ENCODE peak calls at places on chromosomes 1 and 21, in eight cellular contexts. One of them, this sample, is unnamed.

GRCh38 chr1:226737819-226738420 is 1.2 kb downstream of the ITPKB start:
- DNase-seq in RWPE1: peak
- DNase-seq in MM.1S: peak
- DNase-seq in fibroblast of lung: peak
- DNase-seq in gastrocnemius medialis: peak
- DNase-seq in OCI-LY7: peak
- DNase-seq in CD4-positive, alpha-beta T cell: peak
- DNase-seq in spleen: peak
- DNase-seq in this sample: peak

GRCh38 chr1:177585492-177586220 is 384.2 kb downstream of the SEC16B start:
- DNase-seq in MM.1S: no peak
- DNase-seq in RWPE1: peak
- DNase-seq in OCI-LY7: no peak
- DNase-seq in gastrocnemius medialis: no peak
- DNase-seq in fibroblast of lung: no peak
- DNase-seq in CD4-positive, alpha-beta T cell: no peak
- DNase-seq in spleen: no peak
- DNase-seq in this sample: no peak

GRCh38 chr1:233916706-233917105 is 12.2 kb downstream of the SLC35F3 start:
- DNase-seq in CD4-positive, alpha-beta T cell: no peak
- DNase-seq in MM.1S: no peak
- DNase-seq in spleen: no peak
- DNase-seq in gastrocnemius medialis: no peak
- DNase-seq in RWPE1: peak
- DNase-seq in OCI-LY7: no peak
- DNase-seq in fibroblast of lung: peak
- DNase-seq in this sample: no peak

GRCh38 chr1:213119794-213120193 is 68.8 kb downstream of the RPS6KC1 start:
- DNase-seq in OCI-LY7: no peak
- DNase-seq in gastrocnemius medialis: no peak
- DNase-seq in RWPE1: no peak
- DNase-seq in fibroblast of lung: no peak
- DNase-seq in spleen: no peak
- DNase-seq in MM.1S: no peak
- DNase-seq in CD4-positive, alpha-beta T cell: no peak
- DNase-seq in this sample: no peak

GRCh38 chr1:67827688-67828087 is 5.6 kb downstream of the GNG12 start:
- DNase-seq in gastrocnemius medialis: no peak
- DNase-seq in spleen: no peak
- DNase-seq in OCI-LY7: no peak
- DNase-seq in MM.1S: no peak
- DNase-seq in CD4-positive, alpha-beta T cell: no peak
- DNase-seq in fibroblast of lung: no peak
- DNase-seq in RWPE1: no peak
- DNase-seq in this sample: no peak

GRCh38 chr21:41676198-41676597 is 90.7 kb downstream of the RIPK4 start:
- DNase-seq in OCI-LY7: no peak
- DNase-seq in RWPE1: no peak
- DNase-seq in spleen: no peak
- DNase-seq in CD4-positive, alpha-beta T cell: no peak
- DNase-seq in gastrocnemius medialis: no peak
- DNase-seq in fibroblast of lung: no peak
- DNase-seq in MM.1S: no peak
- DNase-seq in this sample: no peak

GRCh38 chr1:163796394-163796821 is 474.7 kb downstream of the NUF2 start:
- DNase-seq in MM.1S: no peak
- DNase-seq in RWPE1: peak
- DNase-seq in spleen: no peak
- DNase-seq in gastrocnemius medialis: no peak
- DNase-seq in OCI-LY7: no peak
- DNase-seq in CD4-positive, alpha-beta T cell: no peak
- DNase-seq in fibroblast of lung: peak
- DNase-seq in this sample: no peak

GRCh38 chr1:183279835-183280234 is 93.8 kb downstream of the LAMC2 start:
- DNase-seq in CD4-positive, alpha-beta T cell: no peak
- DNase-seq in MM.1S: no peak
- DNase-seq in RWPE1: peak
- DNase-seq in spleen: peak
- DNase-seq in fibroblast of lung: peak
- DNase-seq in OCI-LY7: no peak
- DNase-seq in gastrocnemius medialis: peak
- DNase-seq in this sample: no peak

GRCh38 chr1:172815740-172816139 is 156.8 kb downstream of the FASLG start:
- DNase-seq in OCI-LY7: no peak
- DNase-seq in spleen: no peak
- DNase-seq in MM.1S: no peak
- DNase-seq in RWPE1: no peak
- DNase-seq in fibroblast of lung: peak
- DNase-seq in CD4-positive, alpha-beta T cell: no peak
- DNase-seq in gastrocnemius medialis: no peak
- DNase-seq in this sample: no peak

GRCh38 chr1:50983403-50983802 is 13.4 kb downstream of the CDKN2C start:
- DNase-seq in OCI-LY7: no peak
- DNase-seq in RWPE1: no peak
- DNase-seq in fibroblast of lung: no peak
- DNase-seq in spleen: no peak
- DNase-seq in gastrocnemius medialis: no peak
- DNase-seq in MM.1S: no peak
- DNase-seq in CD4-positive, alpha-beta T cell: no peak
- DNase-seq in this sample: no peak

GRCh38 chr1:51569284-51570062 is 47.4 kb upstream of the OSBPL9 start:
- DNase-seq in gastrocnemius medialis: no peak
- DNase-seq in CD4-positive, alpha-beta T cell: peak
- DNase-seq in MM.1S: peak
- DNase-seq in RWPE1: peak
- DNase-seq in spleen: no peak
- DNase-seq in fibroblast of lung: peak
- DNase-seq in OCI-LY7: peak
- DNase-seq in this sample: peak

GRCh38 chr1:115129071-115129640 is 39.9 kb upstream of the TSPAN2 start:
- DNase-seq in RWPE1: no peak
- DNase-seq in spleen: no peak
- DNase-seq in gastrocnemius medialis: no peak
- DNase-seq in MM.1S: no peak
- DNase-seq in CD4-positive, alpha-beta T cell: no peak
- DNase-seq in fibroblast of lung: no peak
- DNase-seq in OCI-LY7: no peak
- DNase-seq in this sample: no peak

GRCh38 chr1:44808063-44808937 is at the start of gene BTBD19:
- DNase-seq in OCI-LY7: no peak
- DNase-seq in gastrocnemius medialis: peak
- DNase-seq in MM.1S: no peak
- DNase-seq in RWPE1: no peak
- DNase-seq in CD4-positive, alpha-beta T cell: no peak
- DNase-seq in spleen: peak
- DNase-seq in fibroblast of lung: peak
- DNase-seq in this sample: peak

GRCh38 chr1:229514578-229515275 is 6.6 kb upstream of the NUP133 start:
- DNase-seq in gastrocnemius medialis: peak
- DNase-seq in MM.1S: peak
- DNase-seq in RWPE1: peak
- DNase-seq in CD4-positive, alpha-beta T cell: peak
- DNase-seq in spleen: no peak
- DNase-seq in fibroblast of lung: peak
- DNase-seq in OCI-LY7: peak
- DNase-seq in this sample: peak

GRCh38 chr1:14404847-14405246 is 193.6 kb upstream of the KAZN start:
- DNase-seq in gastrocnemius medialis: no peak
- DNase-seq in OCI-LY7: no peak
- DNase-seq in RWPE1: no peak
- DNase-seq in fibroblast of lung: no peak
- DNase-seq in spleen: no peak
- DNase-seq in CD4-positive, alpha-beta T cell: no peak
- DNase-seq in MM.1S: no peak
- DNase-seq in this sample: no peak

GRCh38 chr1:175188936-175189335 is 3.6 kb downstream of the KIAA0040 start:
- DNase-seq in gastrocnemius medialis: no peak
- DNase-seq in fibroblast of lung: no peak
- DNase-seq in MM.1S: peak
- DNase-seq in RWPE1: no peak
- DNase-seq in CD4-positive, alpha-beta T cell: peak
- DNase-seq in OCI-LY7: peak
- DNase-seq in spleen: peak
- DNase-seq in this sample: peak

GRCh38 chr1:198231776-198232175 is 75.0 kb downstream of the NEK7 start:
- DNase-seq in MM.1S: no peak
- DNase-seq in OCI-LY7: no peak
- DNase-seq in CD4-positive, alpha-beta T cell: no peak
- DNase-seq in RWPE1: no peak
- DNase-seq in spleen: no peak
- DNase-seq in gastrocnemius medialis: no peak
- DNase-seq in fibroblast of lung: no peak
- DNase-seq in this sample: no peak

GRCh38 chr1:198238121-198238520 is 81.3 kb downstream of the NEK7 start:
- DNase-seq in RWPE1: no peak
- DNase-seq in fibroblast of lung: no peak
- DNase-seq in CD4-positive, alpha-beta T cell: no peak
- DNase-seq in OCI-LY7: peak
- DNase-seq in spleen: peak
- DNase-seq in MM.1S: no peak
- DNase-seq in gastrocnemius medialis: peak
- DNase-seq in this sample: no peak

GRCh38 chr1:198232407-198232806 is 75.6 kb downstream of the NEK7 start:
- DNase-seq in OCI-LY7: no peak
- DNase-seq in RWPE1: peak
- DNase-seq in CD4-positive, alpha-beta T cell: no peak
- DNase-seq in MM.1S: no peak
- DNase-seq in fibroblast of lung: peak
- DNase-seq in gastrocnemius medialis: no peak
- DNase-seq in spleen: no peak
- DNase-seq in this sample: no peak

GRCh38 chr1:198232940-198233675 is 76.3 kb downstream of the NEK7 start:
- DNase-seq in fibroblast of lung: no peak
- DNase-seq in gastrocnemius medialis: no peak
- DNase-seq in MM.1S: no peak
- DNase-seq in spleen: no peak
- DNase-seq in RWPE1: peak
- DNase-seq in CD4-positive, alpha-beta T cell: no peak
- DNase-seq in OCI-LY7: no peak
- DNase-seq in this sample: no peak

DNA sequence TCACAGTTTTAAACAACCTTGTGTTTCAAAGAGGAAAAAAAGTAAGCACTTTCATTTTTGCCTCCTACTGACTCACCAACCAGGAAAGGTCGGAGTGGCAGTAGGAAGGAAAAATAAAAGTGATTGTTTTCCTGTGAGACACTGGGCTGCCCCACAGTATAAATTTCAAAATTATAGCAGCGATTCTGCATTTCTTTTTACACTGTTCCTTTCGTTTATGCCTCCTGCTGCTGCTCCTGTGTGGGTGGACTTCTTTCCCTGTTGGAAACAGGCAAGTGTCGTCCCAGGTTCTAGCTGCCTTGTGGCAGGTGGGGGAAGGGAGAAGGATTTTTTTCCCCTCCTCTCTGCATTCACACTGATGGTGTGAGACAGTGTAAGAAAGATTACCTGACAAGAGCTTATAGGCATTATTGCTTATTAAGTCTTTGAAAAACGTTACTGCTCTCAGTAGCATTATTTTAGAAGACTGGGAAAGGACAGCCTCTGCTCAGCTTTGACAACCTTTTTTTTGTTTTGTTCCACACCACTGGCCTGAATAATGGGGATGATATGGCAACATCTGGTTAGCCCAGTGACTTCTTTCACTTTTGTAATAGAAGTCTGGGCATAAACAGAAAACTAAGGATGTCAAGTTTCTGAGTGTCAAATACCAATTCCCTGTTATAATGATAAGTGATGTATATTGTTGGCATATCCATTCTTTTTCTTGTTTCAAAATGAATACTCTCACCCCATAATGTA is 77.9 kb downstream of the NEK7 start:
- DNase-seq in OCI-LY7: no peak
- DNase-seq in CD4-positive, alpha-beta T cell: no peak
- DNase-seq in fibroblast of lung: peak
- DNase-seq in spleen: no peak
- DNase-seq in gastrocnemius medialis: no peak
- DNase-seq in RWPE1: peak
- DNase-seq in MM.1S: no peak
- DNase-seq in this sample: no peak
- H3K27ac ChIP-seq in OCI-LY7: no peak
- H3K27ac ChIP-seq in CD4-positive, alpha-beta T cell: no peak
- H3K27ac ChIP-seq in fibroblast of lung: peak
- H3K27ac ChIP-seq in spleen: no peak
- H3K27ac ChIP-seq in gastrocnemius medialis: no peak
- H3K27ac ChIP-seq in RWPE1: no peak
- H3K27ac ChIP-seq in MM.1S: no peak
- H3K27ac ChIP-seq in this sample: no peak

GRCh38 chr1:93964096-93964776 is 55.0 kb upstream of the GCLM start:
- DNase-seq in gastrocnemius medialis: no peak
- DNase-seq in RWPE1: no peak
- DNase-seq in OCI-LY7: no peak
- DNase-seq in spleen: no peak
- DNase-seq in CD4-positive, alpha-beta T cell: no peak
- DNase-seq in fibroblast of lung: no peak
- DNase-seq in MM.1S: no peak
- DNase-seq in this sample: no peak
- H3K27ac ChIP-seq in gastrocnemius medialis: no peak
- H3K27ac ChIP-seq in RWPE1: peak
- H3K27ac ChIP-seq in OCI-LY7: no peak
- H3K27ac ChIP-seq in spleen: no peak
- H3K27ac ChIP-seq in CD4-positive, alpha-beta T cell: no peak
- H3K27ac ChIP-seq in fibroblast of lung: no peak
- H3K27ac ChIP-seq in MM.1S: no peak
- H3K27ac ChIP-seq in this sample: no peak

GRCh38 chr1:15736035-15736665 is at the start of gene SLC25A34:
- DNase-seq in RWPE1: no peak
- DNase-seq in gastrocnemius medialis: peak
- DNase-seq in CD4-positive, alpha-beta T cell: no peak
- DNase-seq in spleen: no peak
- DNase-seq in MM.1S: no peak
- DNase-seq in OCI-LY7: no peak
- DNase-seq in fibroblast of lung: no peak
- DNase-seq in this sample: no peak
- H3K27ac ChIP-seq in RWPE1: peak
- H3K27ac ChIP-seq in gastrocnemius medialis: peak
- H3K27ac ChIP-seq in CD4-positive, alpha-beta T cell: no peak
- H3K27ac ChIP-seq in spleen: no peak
- H3K27ac ChIP-seq in MM.1S: no peak
- H3K27ac ChIP-seq in OCI-LY7: no peak
- H3K27ac ChIP-seq in fibroblast of lung: no peak
- H3K27ac ChIP-seq in this sample: no peak

DNA sequence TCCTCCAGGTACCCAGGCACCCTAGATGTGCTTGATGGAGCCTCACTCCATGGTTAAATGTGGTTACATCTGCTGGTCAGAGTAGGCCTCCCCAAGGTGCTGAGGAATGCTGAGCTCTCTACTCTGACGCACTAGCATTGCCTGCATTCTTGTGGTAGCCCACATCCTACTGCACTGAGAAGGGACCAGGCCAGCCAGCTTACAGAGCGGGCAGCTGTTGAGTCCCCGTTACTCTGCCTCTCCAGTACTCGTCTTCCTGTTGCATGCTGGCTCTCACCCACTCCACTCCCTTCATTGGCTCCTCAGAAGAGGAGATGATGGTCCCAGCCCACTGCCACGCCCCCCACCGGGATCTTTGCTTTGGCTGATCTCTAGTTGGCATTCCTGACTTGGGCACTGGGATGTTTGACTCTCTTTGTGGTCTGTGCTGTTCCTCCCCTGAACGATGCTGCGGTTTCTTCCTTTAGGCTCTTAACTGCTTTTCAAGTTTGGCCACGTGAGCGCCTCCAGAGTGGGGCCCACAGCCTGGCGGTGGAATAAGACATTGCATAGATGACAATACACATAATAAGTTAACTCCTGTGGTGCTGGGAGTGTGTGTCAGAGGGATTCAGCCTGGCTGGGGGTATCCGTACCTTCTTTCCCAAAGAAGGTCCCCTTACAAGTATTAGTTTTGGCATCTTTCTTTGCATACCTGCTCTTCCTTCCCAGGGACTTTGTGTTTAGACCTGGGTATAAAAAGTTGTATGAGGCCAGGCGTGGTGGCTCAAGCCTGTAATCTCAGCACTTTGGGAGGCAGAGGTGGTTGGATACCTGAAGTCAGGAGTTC is 18.6 kb downstream of the AZIN2 start:
- DNase-seq in CD4-positive, alpha-beta T cell: peak
- DNase-seq in OCI-LY7: peak
- DNase-seq in fibroblast of lung: peak
- DNase-seq in RWPE1: peak
- DNase-seq in MM.1S: peak
- DNase-seq in spleen: peak
- DNase-seq in gastrocnemius medialis: no peak
- DNase-seq in this sample: peak
- H3K27ac ChIP-seq in CD4-positive, alpha-beta T cell: peak
- H3K27ac ChIP-seq in OCI-LY7: no peak
- H3K27ac ChIP-seq in fibroblast of lung: peak
- H3K27ac ChIP-seq in RWPE1: peak
- H3K27ac ChIP-seq in MM.1S: peak
- H3K27ac ChIP-seq in spleen: peak
- H3K27ac ChIP-seq in gastrocnemius medialis: no peak
- H3K27ac ChIP-seq in this sample: peak